ENCODE peak calls at places on chromosomes 3 and 15, in six cellular contexts. L, A, B, U, N and D are unnamed samples.

GRCh38 chr3:183158552-183159006 is 4.0 kb downstream of the LAMP3 start:
- DNase-seq in L (no peak), A (peak), B (no peak), U (no peak), N (no peak), D (peak)

GRCh38 chr3:4071481-4072184 is 231.5 kb upstream of the SETMAR start:
- DNase-seq in L (no peak), A (no peak), B (no peak), U (no peak), N (peak), D (no peak)

GRCh38 chr15:85691350-85692240 is 103.1 kb downstream of the KLHL25 start:
- DNase-seq in L (no peak), A (no peak), B (no peak), U (no peak), N (no peak), D (no peak)

GRCh38 chr3:128800241-128801187 is 74.5 kb downstream of the RAB7A start:
- DNase-seq in L (no peak), A (no peak), B (peak), U (no peak), N (no peak), D (no peak)

GRCh38 chr3:133568294-133569014 is 5.0 kb upstream of the CDV3 start:
- DNase-seq in L (no peak), A (peak), B (no peak), U (peak), N (peak), D (peak)

GRCh38 chr3:40387001-40387894 is at the start of gene ENTPD3:
- DNase-seq in L (no peak), A (peak), B (no peak), U (no peak), N (peak), D (no peak)

GRCh38 chr3:88311826-88312225 is 162.1 kb downstream of the C3orf38 start:
- DNase-seq in L (no peak), A (no peak), B (no peak), U (no peak), N (no peak), D (no peak)

GRCh38 chr3:140203510-140203909 is 268.5 kb downstream of the CLSTN2 start:
- DNase-seq in L (no peak), A (no peak), B (no peak), U (no peak), N (no peak), D (no peak)

GRCh38 chr3:176872771-176873209 is 324.5 kb downstream of the TBL1XR1 start:
- DNase-seq in L (no peak), A (peak), B (no peak), U (peak), N (peak), D (peak)

GRCh38 chr15:31811641-31812040 is 218.7 kb upstream of the CHRNA7 start:
- DNase-seq in L (no peak), A (no peak), B (no peak), U (no peak), N (no peak), D (no peak)

GRCh38 chr3:14122301-14122700 is 2.4 kb downstream of the CHCHD4 start:
- DNase-seq in L (no peak), A (no peak), B (no peak), U (no peak), N (no peak), D (no peak)

GRCh38 chr3:11367116-11367781 is 95.1 kb downstream of the ATG7 start:
- DNase-seq in L (no peak), A (peak), B (peak), U (peak), N (no peak), D (no peak)

GRCh38 chr15:69729167-69729748 is 276.6 kb downstream of the RPLP1 start:
- DNase-seq in L (no peak), A (no peak), B (no peak), U (no peak), N (peak), D (no peak)

GRCh38 chr3:29436612-29437313 is 155.9 kb downstream of the RBMS3 start:
- DNase-seq in L (no peak), A (peak), B (no peak), U (no peak), N (no peak), D (no peak)

GRCh38 chr3:122560680-122561079 is 3.4 kb downstream of the PARP9 start:
- DNase-seq in L (no peak), A (peak), B (no peak), U (peak), N (peak), D (peak)

GRCh38 chr15:34133511-34133910 is 31.6 kb downstream of the PGBD4 start:
- DNase-seq in L (no peak), A (peak), B (no peak), U (peak), N (no peak), D (no peak)

GRCh38 chr3:131402391-131403039 is 20.9 kb downstream of the NUDT16 start:
- DNase-seq in L (no peak), A (peak), B (no peak), U (no peak), N (peak), D (peak)

GRCh38 chr15:31477301-31477700 is 150.7 kb downstream of the KLF13 start:
- DNase-seq in L (no peak), A (no peak), B (no peak), U (no peak), N (no peak), D (no peak)

GRCh38 chr15:78192826-78193594 is 41.4 kb downstream of the ACSBG1 start:
- DNase-seq in L (no peak), A (no peak), B (no peak), U (no peak), N (no peak), D (no peak)

GRCh38 chr15:33675246-33675645 is 293.1 kb upstream of the CHRM5 start:
- DNase-seq in L (no peak), A (peak), B (no peak), U (peak), N (no peak), D (peak)

GRCh38 chr3:69164296-69164695 is 41.9 kb upstream of the LMOD3 start:
- DNase-seq in L (no peak), A (no peak), B (no peak), U (no peak), N (no peak), D (no peak)

GRCh38 chr3:49805367-49805782 is 2.3 kb downstream of the INKA1 start:
- DNase-seq in L (no peak), A (peak), B (peak), U (no peak), N (no peak), D (no peak)

GRCh38 chr3:186534113-186534669 is 10.0 kb downstream of the CRYGS start:
- DNase-seq in L (no peak), A (no peak), B (no peak), U (no peak), N (no peak), D (no peak)

GRCh38 chr3:279325-279724 is 82.8 kb downstream of the CHL1 start:
- DNase-seq in L (no peak), A (no peak), B (no peak), U (no peak), N (no peak), D (no peak)

GRCh38 chr15:94749848-94750617 is 518.7 kb downstream of the MCTP2 start:
- DNase-seq in L (no peak), A (peak), B (no peak), U (no peak), N (no peak), D (peak)

GRCh38 chr3:149575213-149575961 is 82.4 kb downstream of the WWTR1 start:
- DNase-seq in L (no peak), A (peak), B (peak), U (peak), N (no peak), D (peak)

GRCh38 chr3:49529567-49529966 is 24.7 kb upstream of the BSN start:
- DNase-seq in L (no peak), A (no peak), B (no peak), U (no peak), N (no peak), D (no peak)

GRCh38 chr3:187017511-187018230 is 87.3 kb downstream of the ST6GAL1 start:
- DNase-seq in L (no peak), A (no peak), B (no peak), U (no peak), N (no peak), D (no peak)

GRCh38 chr15:99447497-99448371 is 118.0 kb upstream of the MEF2A start:
- DNase-seq in L (no peak), A (no peak), B (no peak), U (no peak), N (no peak), D (no peak)

GRCh38 chr15:39177561-39177960 is 403.3 kb upstream of the THBS1 start:
- DNase-seq in L (no peak), A (no peak), B (no peak), U (no peak), N (no peak), D (no peak)

GRCh38 chr3:81544385-81544784 is 217.1 kb downstream of the GBE1 start:
- DNase-seq in L (no peak), A (no peak), B (no peak), U (no peak), N (no peak), D (no peak)

GRCh38 chr3:35965908-35966307 is 326.6 kb downstream of the ARPP21 start:
- DNase-seq in L (no peak), A (peak), B (no peak), U (peak), N (no peak), D (peak)

GRCh38 chr3:125681146-125681545 is 85.8 kb upstream of the OSBPL11 start:
- DNase-seq in L (no peak), A (no peak), B (no peak), U (no peak), N (no peak), D (no peak)

GRCh38 chr3:128505771-128506170 is 12.8 kb upstream of the GATA2 start:
- DNase-seq in L (no peak), A (no peak), B (no peak), U (peak), N (no peak), D (no peak)